ENCODE peak calls at places on chromosomes 1 and 21, in seven cellular contexts. One of them, this sample, is unnamed.

GRCh38 chr1:78095618-78096416 is 50.1 kb downstream of the GIPC2 start:
- DNase-seq in GDM1: no peak
- DNase-seq in GM12891: no peak
- DNase-seq in fibroblast of pulmonary artery: peak; percentile 76
- DNase-seq in caudate nucleus: peak; percentile 58
- DNase-seq in pancreas: no peak
- DNase-seq in stimulated activated CD4-positive, alpha-beta T cell treated with anti-CD3 and anti-CD28 coated beads, Interleukin-2, amount 100 ng/mL, for 48 hours: no peak
- DNase-seq in this sample: peak; percentile 21

GRCh38 chr1:40221977-40222772 is 25.6 kb upstream of the TMCO2 start:
- DNase-seq in GDM1: no peak
- DNase-seq in GM12891: no peak
- DNase-seq in fibroblast of pulmonary artery: no peak
- DNase-seq in caudate nucleus: no peak
- DNase-seq in pancreas: no peak
- DNase-seq in stimulated activated CD4-positive, alpha-beta T cell treated with anti-CD3 and anti-CD28 coated beads, Interleukin-2, amount 100 ng/mL, for 48 hours: no peak
- DNase-seq in this sample: no peak

GRCh38 chr1:54403808-54404261 is 2.4 kb downstream of the SSBP3 start:
- DNase-seq in GDM1: peak; percentile 30
- DNase-seq in GM12891: no peak
- DNase-seq in fibroblast of pulmonary artery: peak; percentile 54
- DNase-seq in caudate nucleus: no peak
- DNase-seq in pancreas: no peak
- DNase-seq in stimulated activated CD4-positive, alpha-beta T cell treated with anti-CD3 and anti-CD28 coated beads, Interleukin-2, amount 100 ng/mL, for 48 hours: no peak
- DNase-seq in this sample: no peak

GRCh38 chr1:73800376-73800775 is 397.6 kb downstream of the LRRIQ3 start:
- DNase-seq in GDM1: no peak
- DNase-seq in GM12891: no peak
- DNase-seq in fibroblast of pulmonary artery: peak; percentile 33
- DNase-seq in caudate nucleus: no peak
- DNase-seq in pancreas: no peak
- DNase-seq in stimulated activated CD4-positive, alpha-beta T cell treated with anti-CD3 and anti-CD28 coated beads, Interleukin-2, amount 100 ng/mL, for 48 hours: no peak
- DNase-seq in this sample: no peak

GRCh38 chr1:22414244-22414751 is 37.4 kb upstream of the ZBTB40 start:
- DNase-seq in GDM1: no peak
- DNase-seq in GM12891: no peak
- DNase-seq in fibroblast of pulmonary artery: no peak
- DNase-seq in caudate nucleus: no peak
- DNase-seq in pancreas: peak; percentile 91
- DNase-seq in stimulated activated CD4-positive, alpha-beta T cell treated with anti-CD3 and anti-CD28 coated beads, Interleukin-2, amount 100 ng/mL, for 48 hours: no peak
- DNase-seq in this sample: no peak

GRCh38 chr21:41350436-41351155 is 11.2 kb upstream of the MX2 start:
- DNase-seq in GDM1: no peak
- DNase-seq in GM12891: no peak
- DNase-seq in fibroblast of pulmonary artery: no peak
- DNase-seq in caudate nucleus: no peak
- DNase-seq in pancreas: no peak
- DNase-seq in stimulated activated CD4-positive, alpha-beta T cell treated with anti-CD3 and anti-CD28 coated beads, Interleukin-2, amount 100 ng/mL, for 48 hours: no peak
- DNase-seq in this sample: no peak

GRCh38 chr1:1437904-1438376 is 2.5 kb downstream of the VWA1 start:
- DNase-seq in GDM1: no peak
- DNase-seq in GM12891: no peak
- DNase-seq in fibroblast of pulmonary artery: no peak
- DNase-seq in caudate nucleus: no peak
- DNase-seq in pancreas: peak; percentile 91
- DNase-seq in stimulated activated CD4-positive, alpha-beta T cell treated with anti-CD3 and anti-CD28 coated beads, Interleukin-2, amount 100 ng/mL, for 48 hours: no peak
- DNase-seq in this sample: peak; percentile 48

GRCh38 chr1:202205523-202206190 is 12.1 kb downstream of the LGR6 start:
- DNase-seq in GDM1: no peak
- DNase-seq in GM12891: no peak
- DNase-seq in fibroblast of pulmonary artery: no peak
- DNase-seq in caudate nucleus: no peak
- DNase-seq in pancreas: no peak
- DNase-seq in stimulated activated CD4-positive, alpha-beta T cell treated with anti-CD3 and anti-CD28 coated beads, Interleukin-2, amount 100 ng/mL, for 48 hours: peak; percentile 32
- DNase-seq in this sample: no peak

GRCh38 chr1:202151045-202151444 is 6.5 kb upstream of the ARL8A start:
- DNase-seq in GDM1: no peak
- DNase-seq in GM12891: no peak
- DNase-seq in fibroblast of pulmonary artery: no peak
- DNase-seq in caudate nucleus: no peak
- DNase-seq in pancreas: no peak
- DNase-seq in stimulated activated CD4-positive, alpha-beta T cell treated with anti-CD3 and anti-CD28 coated beads, Interleukin-2, amount 100 ng/mL, for 48 hours: no peak
- DNase-seq in this sample: no peak

GRCh38 chr1:68204965-68205630 is 27.2 kb downstream of the WLS start:
- DNase-seq in GDM1: no peak
- DNase-seq in GM12891: no peak
- DNase-seq in fibroblast of pulmonary artery: no peak
- DNase-seq in caudate nucleus: no peak
- DNase-seq in pancreas: no peak
- DNase-seq in stimulated activated CD4-positive, alpha-beta T cell treated with anti-CD3 and anti-CD28 coated beads, Interleukin-2, amount 100 ng/mL, for 48 hours: no peak
- DNase-seq in this sample: no peak

GRCh38 chr21:17795084-17796036 is 23.8 kb downstream of the C21orf91 start:
- DNase-seq in GDM1: no peak
- DNase-seq in GM12891: no peak
- DNase-seq in fibroblast of pulmonary artery: no peak
- DNase-seq in caudate nucleus: no peak
- DNase-seq in pancreas: no peak
- DNase-seq in stimulated activated CD4-positive, alpha-beta T cell treated with anti-CD3 and anti-CD28 coated beads, Interleukin-2, amount 100 ng/mL, for 48 hours: no peak
- DNase-seq in this sample: no peak

GRCh38 chr21:18151046-18151445 is 93.6 kb upstream of the CHODL start:
- DNase-seq in GDM1: no peak
- DNase-seq in GM12891: no peak
- DNase-seq in fibroblast of pulmonary artery: no peak
- DNase-seq in caudate nucleus: no peak
- DNase-seq in pancreas: no peak
- DNase-seq in stimulated activated CD4-positive, alpha-beta T cell treated with anti-CD3 and anti-CD28 coated beads, Interleukin-2, amount 100 ng/mL, for 48 hours: no peak
- DNase-seq in this sample: no peak

GRCh38 chr1:33242652-33243051 is 13.6 kb upstream of the ZNF362 start:
- DNase-seq in GDM1: no peak
- DNase-seq in GM12891: no peak
- DNase-seq in fibroblast of pulmonary artery: no peak
- DNase-seq in caudate nucleus: no peak
- DNase-seq in pancreas: no peak
- DNase-seq in stimulated activated CD4-positive, alpha-beta T cell treated with anti-CD3 and anti-CD28 coated beads, Interleukin-2, amount 100 ng/mL, for 48 hours: no peak
- DNase-seq in this sample: no peak

GRCh38 chr1:228837817-228838716 is 102.8 kb downstream of the RHOU start:
- DNase-seq in GDM1: no peak
- DNase-seq in GM12891: no peak
- DNase-seq in fibroblast of pulmonary artery: peak; percentile 97
- DNase-seq in caudate nucleus: no peak
- DNase-seq in pancreas: peak; percentile 78
- DNase-seq in stimulated activated CD4-positive, alpha-beta T cell treated with anti-CD3 and anti-CD28 coated beads, Interleukin-2, amount 100 ng/mL, for 48 hours: no peak
- DNase-seq in this sample: peak; percentile 94

GRCh38 chr21:37700641-37701202 is 215.5 kb downstream of the KCNJ6 start:
- DNase-seq in GDM1: peak; percentile 9
- DNase-seq in GM12891: peak; percentile 60
- DNase-seq in fibroblast of pulmonary artery: peak; percentile 89
- DNase-seq in caudate nucleus: no peak
- DNase-seq in pancreas: peak; percentile 74
- DNase-seq in stimulated activated CD4-positive, alpha-beta T cell treated with anti-CD3 and anti-CD28 coated beads, Interleukin-2, amount 100 ng/mL, for 48 hours: no peak
- DNase-seq in this sample: peak; percentile 32

GRCh38 chr1:57024855-57025254 is 59.0 kb upstream of the C8B start:
- DNase-seq in GDM1: no peak
- DNase-seq in GM12891: no peak
- DNase-seq in fibroblast of pulmonary artery: no peak
- DNase-seq in caudate nucleus: peak; percentile 54
- DNase-seq in pancreas: no peak
- DNase-seq in stimulated activated CD4-positive, alpha-beta T cell treated with anti-CD3 and anti-CD28 coated beads, Interleukin-2, amount 100 ng/mL, for 48 hours: no peak
- DNase-seq in this sample: peak; percentile 10

GRCh38 chr1:26404641-26405040 is 6.0 kb upstream of the LIN28A start:
- DNase-seq in GDM1: no peak
- DNase-seq in GM12891: no peak
- DNase-seq in fibroblast of pulmonary artery: no peak
- DNase-seq in caudate nucleus: no peak
- DNase-seq in pancreas: no peak
- DNase-seq in stimulated activated CD4-positive, alpha-beta T cell treated with anti-CD3 and anti-CD28 coated beads, Interleukin-2, amount 100 ng/mL, for 48 hours: no peak
- DNase-seq in this sample: no peak

GRCh38 chr1:111139234-111139955 is 498 bp downstream of the DRAM2 start:
- DNase-seq in GDM1: peak; percentile 30
- DNase-seq in GM12891: peak; percentile 37
- DNase-seq in fibroblast of pulmonary artery: peak; percentile 66
- DNase-seq in caudate nucleus: peak; percentile 19
- DNase-seq in pancreas: no peak
- DNase-seq in stimulated activated CD4-positive, alpha-beta T cell treated with anti-CD3 and anti-CD28 coated beads, Interleukin-2, amount 100 ng/mL, for 48 hours: peak; percentile 28
- DNase-seq in this sample: peak; percentile 39

GRCh38 chr1:97209381-97209780 is 487.8 kb downstream of the PTBP2 start:
- DNase-seq in GDM1: no peak
- DNase-seq in GM12891: no peak
- DNase-seq in fibroblast of pulmonary artery: peak; percentile 24
- DNase-seq in caudate nucleus: no peak
- DNase-seq in pancreas: no peak
- DNase-seq in stimulated activated CD4-positive, alpha-beta T cell treated with anti-CD3 and anti-CD28 coated beads, Interleukin-2, amount 100 ng/mL, for 48 hours: no peak
- DNase-seq in this sample: no peak

GRCh38 chr21:40276001-40276400 is 408.8 kb downstream of the PCP4 start:
- DNase-seq in GDM1: no peak
- DNase-seq in GM12891: no peak
- DNase-seq in fibroblast of pulmonary artery: no peak
- DNase-seq in caudate nucleus: no peak
- DNase-seq in pancreas: no peak
- DNase-seq in stimulated activated CD4-positive, alpha-beta T cell treated with anti-CD3 and anti-CD28 coated beads, Interleukin-2, amount 100 ng/mL, for 48 hours: no peak
- DNase-seq in this sample: no peak

GRCh38 chr1:4838231-4838630 is 183.8 kb downstream of the AJAP1 start:
- DNase-seq in GDM1: no peak
- DNase-seq in GM12891: no peak
- DNase-seq in fibroblast of pulmonary artery: no peak
- DNase-seq in caudate nucleus: no peak
- DNase-seq in pancreas: no peak
- DNase-seq in stimulated activated CD4-positive, alpha-beta T cell treated with anti-CD3 and anti-CD28 coated beads, Interleukin-2, amount 100 ng/mL, for 48 hours: no peak
- DNase-seq in this sample: no peak